ENCODE peak calls at places on chromosomes 3 and 15, in nine cellular contexts. I is tibial artery, P is fibroblast of lung, Z is NB4, K is heart right ventricle, B is left lung, T is HCT116, W is AG10803, J is ovary. V is an unnamed sample.

GRCh38 chr15:75732206-75732808 is 19.7 kb upstream of the CSPG4 start:
- DNase-seq in I (peak; percentile 69), P (no peak), Z (no peak), K (no peak), B (peak; percentile 60), T (no peak), W (no peak), J (peak; percentile 59), V (no peak)

GRCh38 chr3:97927699-97928098 is 44.5 kb downstream of the RIOX2 start:
- DNase-seq in I (no peak), P (peak; percentile 49), Z (no peak), K (no peak), B (no peak), T (no peak), W (peak; percentile 64), J (no peak), V (peak; percentile 70)

GRCh38 chr3:167740961-167741587 is 5.6 kb downstream of the SERPINI1 start:
- DNase-seq in I (no peak), P (peak; percentile 49), Z (peak; percentile 54), K (no peak), B (no peak), T (peak; percentile 38), W (peak; percentile 18), J (no peak), V (peak; percentile 78)

GRCh38 chr3:95235916-95236315 is 1173.1 kb downstream of the NSUN3 start:
- DNase-seq in I (no peak), P (no peak), Z (no peak), K (no peak), B (no peak), T (no peak), W (no peak), J (no peak), V (no peak)

GRCh38 chr3:113623324-113623723 is 73.1 kb downstream of the USF3 start:
- DNase-seq in I (no peak), P (no peak), Z (no peak), K (no peak), B (no peak), T (no peak), W (no peak), J (peak; percentile 20), V (no peak)

GRCh38 chr15:75468908-75469307 is 17.4 kb upstream of the SIN3A start:
- DNase-seq in I (no peak), P (no peak), Z (no peak), K (no peak), B (no peak), T (no peak), W (no peak), J (no peak), V (no peak)

GRCh38 chr15:99118801-99119546 is 14.1 kb downstream of the SYNM start:
- DNase-seq in I (no peak), P (no peak), Z (no peak), K (peak; percentile 51), B (no peak), T (no peak), W (no peak), J (no peak), V (no peak)

GRCh38 chr3:31172336-31172735 is 277.9 kb upstream of the GADL1 start:
- DNase-seq in I (no peak), P (no peak), Z (no peak), K (no peak), B (no peak), T (no peak), W (no peak), J (no peak), V (no peak)

GRCh38 chr15:26628879-26629529 is 143.9 kb downstream of the GABRB3 start:
- DNase-seq in I (peak; percentile 86), P (peak; percentile 73), Z (no peak), K (peak; percentile 40), B (peak; percentile 77), T (no peak), W (peak; percentile 71), J (peak; percentile 84), V (no peak)

GRCh38 chr15:66879511-66879910 is 177.5 kb downstream of the SMAD6 start:
- DNase-seq in I (no peak), P (no peak), Z (no peak), K (no peak), B (no peak), T (no peak), W (no peak), J (no peak), V (no peak)

GRCh38 chr3:134249935-134250716 is 533 bp downstream of the RYK start:
- DNase-seq in I (peak; percentile 81), P (peak; percentile 28), Z (peak; percentile 67), K (peak; percentile 52), B (peak; percentile 94), T (no peak), W (peak; percentile 40), J (peak; percentile 71), V (peak; percentile 21)

GRCh38 chr3:172591876-172592771 is 68.9 kb upstream of the TNFSF10 start:
- DNase-seq in I (no peak), P (no peak), Z (peak; percentile 86), K (no peak), B (no peak), T (no peak), W (no peak), J (no peak), V (no peak)

GRCh38 chr15:31236184-31237041 is 90.2 kb upstream of the KLF13 start:
- DNase-seq in I (peak; percentile 90), P (peak; percentile 98), Z (no peak), K (peak; percentile 92), B (no peak), T (no peak), W (peak; percentile 95), J (peak; percentile 84), V (peak; percentile 97)

GRCh38 chr3:81436182-81436581 is 325.3 kb downstream of the GBE1 start:
- DNase-seq in I (no peak), P (no peak), Z (no peak), K (no peak), B (no peak), T (no peak), W (no peak), J (no peak), V (no peak)

GRCh38 chr3:81435050-81435449 is 326.4 kb downstream of the GBE1 start:
- DNase-seq in I (no peak), P (no peak), Z (no peak), K (no peak), B (no peak), T (no peak), W (no peak), J (no peak), V (no peak)

GRCh38 chr3:81434171-81434570 is 327.3 kb downstream of the GBE1 start:
- DNase-seq in I (no peak), P (no peak), Z (no peak), K (no peak), B (no peak), T (no peak), W (no peak), J (no peak), V (no peak)

GRCh38 chr3:81437683-81438082 is 323.8 kb downstream of the GBE1 start:
- DNase-seq in I (no peak), P (no peak), Z (no peak), K (no peak), B (no peak), T (no peak), W (no peak), J (no peak), V (no peak)

GRCh38 chr3:81433675-81434074 is 327.8 kb downstream of the GBE1 start:
- DNase-seq in I (no peak), P (no peak), Z (no peak), K (no peak), B (no peak), T (no peak), W (no peak), J (no peak), V (no peak)
- TF ChIP-seq CTCF in I (no peak), P (no peak), Z (no peak), K (no peak), B (no peak), T (no peak), W (no peak), J (no peak), V (no peak)

GRCh38 chr3:128487538-128487812 is 5.5 kb downstream of the GATA2 start:
- DNase-seq in I (no peak), P (no peak), Z (no peak), K (no peak), B (no peak), T (no peak), W (no peak), J (no peak), V (no peak)
- TF ChIP-seq CTCF in I (no peak), P (no peak), Z (no peak), K (no peak), B (no peak), T (no peak), W (no peak), J (no peak), V (no peak)

GRCh38 chr3:38549957-38550840 is 54.1 kb downstream of the EXOG start:
- DNase-seq in I (no peak), P (no peak), Z (no peak), K (no peak), B (no peak), T (no peak), W (no peak), J (no peak), V (no peak)

GRCh38 chr3:38553071-38553470 is 56.9 kb downstream of the EXOG start:
- DNase-seq in I (no peak), P (no peak), Z (no peak), K (no peak), B (no peak), T (no peak), W (no peak), J (no peak), V (no peak)

GRCh38 chr3:38551026-38551832 is 55.1 kb downstream of the EXOG start:
- DNase-seq in I (no peak), P (no peak), Z (no peak), K (no peak), B (no peak), T (no peak), W (no peak), J (no peak), V (no peak)

GRCh38 chr3:38554127-38554827 is 58.1 kb downstream of the EXOG start:
- DNase-seq in I (no peak), P (no peak), Z (no peak), K (no peak), B (no peak), T (no peak), W (no peak), J (no peak), V (no peak)

DNA sequence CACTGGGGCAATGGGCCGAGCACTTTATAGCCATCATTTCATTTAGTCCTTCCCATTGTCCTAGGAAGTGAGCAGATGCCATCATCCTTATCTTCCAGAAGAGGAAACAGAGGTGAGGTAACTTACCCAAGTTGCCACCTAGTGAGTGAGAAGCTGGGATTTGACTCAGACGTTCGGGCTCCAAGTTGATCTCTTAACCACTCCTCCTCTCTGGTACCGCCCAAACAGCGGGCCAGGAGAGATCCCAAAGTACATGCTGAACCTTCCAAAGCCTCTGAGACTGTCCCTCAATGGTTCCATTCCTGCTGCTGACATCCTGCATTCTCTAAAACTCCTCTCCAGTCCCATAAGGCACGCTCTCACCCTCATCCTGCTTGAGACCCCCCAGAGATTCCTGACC is 56.2 kb downstream of the EXOG start:
- DNase-seq in I (no peak), P (no peak), Z (no peak), K (no peak), B (no peak), T (no peak), W (no peak), J (no peak), V (no peak)
- TF ChIP-seq CTCF in I (no peak), P (no peak), Z (no peak), K (no peak), B (no peak), T (no peak), W (no peak), J (no peak), V (no peak)

GRCh38 chr15:52819253-52819652 is 29.1 kb upstream of the ONECUT1 start:
- DNase-seq in I (no peak), P (no peak), Z (no peak), K (no peak), B (no peak), T (no peak), W (no peak), J (no peak), V (no peak)

GRCh38 chr15:52822475-52822874 is 32.3 kb upstream of the ONECUT1 start:
- DNase-seq in I (no peak), P (no peak), Z (no peak), K (no peak), B (no peak), T (no peak), W (no peak), J (no peak), V (no peak)
- TF ChIP-seq CTCF in I (no peak), P (no peak), Z (no peak), K (no peak), B (no peak), T (no peak), W (no peak), J (no peak), V (no peak)